ENCODE peak calls at places on chromosomes 4 and X, in nine cellular contexts. One of them, this sample, is unnamed.

GRCh38 chrX:153411255-153411987 is at the start of gene ZFP92:
- DNase-seq in uterus: peak; percentile 40
- DNase-seq in iris pigment epithelial cell: peak; percentile 6
- DNase-seq in glutamatergic neuron: no peak
- DNase-seq in activated CD4-positive, alpha-beta T cell treated with anti-CD3 and anti-CD28 coated beads, Interleukin-2, amount 10 ng/mL, durations not matched to agents 7 days and 5 days: peak; percentile 6
- DNase-seq in hepatic stellate cell: no peak
- DNase-seq in NCI-H2081: no peak
- DNase-seq in H7: peak; percentile 76
- DNase-seq in Caki2: no peak
- DNase-seq in this sample: no peak

GRCh38 chr4:85086721-85087120 is 120.2 kb upstream of the WDFY3 start:
- DNase-seq in uterus: no peak
- DNase-seq in iris pigment epithelial cell: peak; percentile 34
- DNase-seq in glutamatergic neuron: no peak
- DNase-seq in activated CD4-positive, alpha-beta T cell treated with anti-CD3 and anti-CD28 coated beads, Interleukin-2, amount 10 ng/mL, durations not matched to agents 7 days and 5 days: no peak
- DNase-seq in hepatic stellate cell: no peak
- DNase-seq in NCI-H2081: no peak
- DNase-seq in H7: no peak
- DNase-seq in Caki2: no peak
- DNase-seq in this sample: no peak

GRCh38 chr4:66955784-66956183 is 589.5 kb downstream of the CENPC start:
- DNase-seq in uterus: no peak
- DNase-seq in iris pigment epithelial cell: no peak
- DNase-seq in glutamatergic neuron: no peak
- DNase-seq in activated CD4-positive, alpha-beta T cell treated with anti-CD3 and anti-CD28 coated beads, Interleukin-2, amount 10 ng/mL, durations not matched to agents 7 days and 5 days: no peak
- DNase-seq in hepatic stellate cell: no peak
- DNase-seq in NCI-H2081: no peak
- DNase-seq in H7: no peak
- DNase-seq in Caki2: no peak
- DNase-seq in this sample: no peak

GRCh38 chrX:19019996-19020395 is 36.1 kb upstream of the PHKA2 start:
- DNase-seq in uterus: no peak
- DNase-seq in iris pigment epithelial cell: peak; percentile 11
- DNase-seq in glutamatergic neuron: no peak
- DNase-seq in activated CD4-positive, alpha-beta T cell treated with anti-CD3 and anti-CD28 coated beads, Interleukin-2, amount 10 ng/mL, durations not matched to agents 7 days and 5 days: no peak
- DNase-seq in hepatic stellate cell: no peak
- DNase-seq in NCI-H2081: no peak
- DNase-seq in H7: no peak
- DNase-seq in Caki2: no peak
- DNase-seq in this sample: no peak

GRCh38 chr4:144178414-144178813 is 37.9 kb upstream of the GYPA start:
- DNase-seq in uterus: no peak
- DNase-seq in iris pigment epithelial cell: peak; percentile 10
- DNase-seq in glutamatergic neuron: no peak
- DNase-seq in activated CD4-positive, alpha-beta T cell treated with anti-CD3 and anti-CD28 coated beads, Interleukin-2, amount 10 ng/mL, durations not matched to agents 7 days and 5 days: no peak
- DNase-seq in hepatic stellate cell: peak; percentile 3
- DNase-seq in NCI-H2081: no peak
- DNase-seq in H7: no peak
- DNase-seq in Caki2: no peak
- DNase-seq in this sample: no peak

GRCh38 chr4:109315818-109316217 is 13.4 kb upstream of the COL25A1 start:
- DNase-seq in uterus: no peak
- DNase-seq in iris pigment epithelial cell: peak; percentile 22
- DNase-seq in glutamatergic neuron: no peak
- DNase-seq in activated CD4-positive, alpha-beta T cell treated with anti-CD3 and anti-CD28 coated beads, Interleukin-2, amount 10 ng/mL, durations not matched to agents 7 days and 5 days: no peak
- DNase-seq in hepatic stellate cell: peak; percentile 14
- DNase-seq in NCI-H2081: no peak
- DNase-seq in H7: peak; percentile 16
- DNase-seq in Caki2: no peak
- DNase-seq in this sample: peak; percentile 12

GRCh38 chr4:6114601-6115000 is 85.7 kb downstream of the JAKMIP1 start:
- DNase-seq in uterus: no peak
- DNase-seq in iris pigment epithelial cell: no peak
- DNase-seq in glutamatergic neuron: no peak
- DNase-seq in activated CD4-positive, alpha-beta T cell treated with anti-CD3 and anti-CD28 coated beads, Interleukin-2, amount 10 ng/mL, durations not matched to agents 7 days and 5 days: no peak
- DNase-seq in hepatic stellate cell: no peak
- DNase-seq in NCI-H2081: no peak
- DNase-seq in H7: no peak
- DNase-seq in Caki2: no peak
- DNase-seq in this sample: no peak

GRCh38 chrX:53440101-53440500 is 5.9 kb upstream of the HSD17B10 start:
- DNase-seq in uterus: no peak
- DNase-seq in iris pigment epithelial cell: no peak
- DNase-seq in glutamatergic neuron: no peak
- DNase-seq in activated CD4-positive, alpha-beta T cell treated with anti-CD3 and anti-CD28 coated beads, Interleukin-2, amount 10 ng/mL, durations not matched to agents 7 days and 5 days: no peak
- DNase-seq in hepatic stellate cell: no peak
- DNase-seq in NCI-H2081: no peak
- DNase-seq in H7: no peak
- DNase-seq in Caki2: no peak
- DNase-seq in this sample: no peak

GRCh38 chr4:80646061-80646460 is 310.5 kb downstream of the CFAP299 start:
- DNase-seq in uterus: no peak
- DNase-seq in iris pigment epithelial cell: no peak
- DNase-seq in glutamatergic neuron: no peak
- DNase-seq in activated CD4-positive, alpha-beta T cell treated with anti-CD3 and anti-CD28 coated beads, Interleukin-2, amount 10 ng/mL, durations not matched to agents 7 days and 5 days: no peak
- DNase-seq in hepatic stellate cell: no peak
- DNase-seq in NCI-H2081: no peak
- DNase-seq in H7: no peak
- DNase-seq in Caki2: no peak
- DNase-seq in this sample: no peak

GRCh38 chr4:95129708-95130343 is 372.1 kb downstream of the BMPR1B start:
- DNase-seq in uterus: peak; percentile 14
- DNase-seq in iris pigment epithelial cell: peak; percentile 100
- DNase-seq in glutamatergic neuron: no peak
- DNase-seq in activated CD4-positive, alpha-beta T cell treated with anti-CD3 and anti-CD28 coated beads, Interleukin-2, amount 10 ng/mL, durations not matched to agents 7 days and 5 days: no peak
- DNase-seq in hepatic stellate cell: peak; percentile 64
- DNase-seq in NCI-H2081: no peak
- DNase-seq in H7: no peak
- DNase-seq in Caki2: peak; percentile 86
- DNase-seq in this sample: no peak

GRCh38 chr4:37822220-37822619 is 4.3 kb upstream of the PGM2 start:
- DNase-seq in uterus: no peak
- DNase-seq in iris pigment epithelial cell: no peak
- DNase-seq in glutamatergic neuron: no peak
- DNase-seq in activated CD4-positive, alpha-beta T cell treated with anti-CD3 and anti-CD28 coated beads, Interleukin-2, amount 10 ng/mL, durations not matched to agents 7 days and 5 days: no peak
- DNase-seq in hepatic stellate cell: no peak
- DNase-seq in NCI-H2081: peak; percentile 17
- DNase-seq in H7: no peak
- DNase-seq in Caki2: no peak
- DNase-seq in this sample: no peak

GRCh38 chr4:7736436-7737267 is 203.0 kb downstream of the AFAP1 start:
- DNase-seq in uterus: no peak
- DNase-seq in iris pigment epithelial cell: peak; percentile 46
- DNase-seq in glutamatergic neuron: no peak
- DNase-seq in activated CD4-positive, alpha-beta T cell treated with anti-CD3 and anti-CD28 coated beads, Interleukin-2, amount 10 ng/mL, durations not matched to agents 7 days and 5 days: no peak
- DNase-seq in hepatic stellate cell: no peak
- DNase-seq in NCI-H2081: no peak
- DNase-seq in H7: no peak
- DNase-seq in Caki2: no peak
- DNase-seq in this sample: no peak

GRCh38 chrX:74923942-74924448 is 1.3 kb downstream of the NEXMIF start:
- DNase-seq in uterus: peak; percentile 28
- DNase-seq in iris pigment epithelial cell: peak; percentile 3
- DNase-seq in glutamatergic neuron: no peak
- DNase-seq in activated CD4-positive, alpha-beta T cell treated with anti-CD3 and anti-CD28 coated beads, Interleukin-2, amount 10 ng/mL, durations not matched to agents 7 days and 5 days: peak; percentile 6
- DNase-seq in hepatic stellate cell: no peak
- DNase-seq in NCI-H2081: peak; percentile 20
- DNase-seq in H7: no peak
- DNase-seq in Caki2: no peak
- DNase-seq in this sample: peak; percentile 22

GRCh38 chrX:2635366-2635765 is 55.7 kb upstream of the CD99 start:
- DNase-seq in uterus: no peak
- DNase-seq in iris pigment epithelial cell: peak; percentile 42
- DNase-seq in glutamatergic neuron: no peak
- DNase-seq in activated CD4-positive, alpha-beta T cell treated with anti-CD3 and anti-CD28 coated beads, Interleukin-2, amount 10 ng/mL, durations not matched to agents 7 days and 5 days: no peak
- DNase-seq in hepatic stellate cell: no peak
- DNase-seq in NCI-H2081: no peak
- DNase-seq in H7: no peak
- DNase-seq in Caki2: no peak
- DNase-seq in this sample: no peak

GRCh38 chr4:127782025-127782274 is 172 bp upstream of the HSPA4L start:
- DNase-seq in uterus: peak; percentile 84
- DNase-seq in iris pigment epithelial cell: peak; percentile 86
- DNase-seq in glutamatergic neuron: peak; percentile 93
- DNase-seq in activated CD4-positive, alpha-beta T cell treated with anti-CD3 and anti-CD28 coated beads, Interleukin-2, amount 10 ng/mL, durations not matched to agents 7 days and 5 days: no peak
- DNase-seq in hepatic stellate cell: peak; percentile 90
- DNase-seq in NCI-H2081: peak; percentile 74
- DNase-seq in H7: peak; percentile 93
- DNase-seq in Caki2: peak; percentile 85
- DNase-seq in this sample: peak; percentile 97

GRCh38 chr4:179625391-179625790 is 2183.2 kb upstream of the AGA start:
- DNase-seq in uterus: no peak
- DNase-seq in iris pigment epithelial cell: peak; percentile 38
- DNase-seq in glutamatergic neuron: no peak
- DNase-seq in activated CD4-positive, alpha-beta T cell treated with anti-CD3 and anti-CD28 coated beads, Interleukin-2, amount 10 ng/mL, durations not matched to agents 7 days and 5 days: no peak
- DNase-seq in hepatic stellate cell: peak; percentile 64
- DNase-seq in NCI-H2081: no peak
- DNase-seq in H7: no peak
- DNase-seq in Caki2: no peak
- DNase-seq in this sample: no peak

GRCh38 chrX:7090506-7091095 is 56.9 kb upstream of the STS start:
- DNase-seq in uterus: no peak
- DNase-seq in iris pigment epithelial cell: peak; percentile 21
- DNase-seq in glutamatergic neuron: no peak
- DNase-seq in activated CD4-positive, alpha-beta T cell treated with anti-CD3 and anti-CD28 coated beads, Interleukin-2, amount 10 ng/mL, durations not matched to agents 7 days and 5 days: no peak
- DNase-seq in hepatic stellate cell: no peak
- DNase-seq in NCI-H2081: no peak
- DNase-seq in H7: no peak
- DNase-seq in Caki2: no peak
- DNase-seq in this sample: no peak

GRCh38 chr4:113759696-113760093 is 1.8 kb downstream of the CAMK2D start:
- DNase-seq in uterus: no peak
- DNase-seq in iris pigment epithelial cell: no peak
- DNase-seq in glutamatergic neuron: no peak
- DNase-seq in activated CD4-positive, alpha-beta T cell treated with anti-CD3 and anti-CD28 coated beads, Interleukin-2, amount 10 ng/mL, durations not matched to agents 7 days and 5 days: no peak
- DNase-seq in hepatic stellate cell: no peak
- DNase-seq in NCI-H2081: no peak
- DNase-seq in H7: no peak
- DNase-seq in Caki2: no peak
- DNase-seq in this sample: no peak

GRCh38 chr4:1785592-1785991 is 7.5 kb upstream of the FGFR3 start:
- DNase-seq in uterus: no peak
- DNase-seq in iris pigment epithelial cell: no peak
- DNase-seq in glutamatergic neuron: no peak
- DNase-seq in activated CD4-positive, alpha-beta T cell treated with anti-CD3 and anti-CD28 coated beads, Interleukin-2, amount 10 ng/mL, durations not matched to agents 7 days and 5 days: no peak
- DNase-seq in hepatic stellate cell: no peak
- DNase-seq in NCI-H2081: no peak
- DNase-seq in H7: no peak
- DNase-seq in Caki2: no peak
- DNase-seq in this sample: no peak

GRCh38 chrX:154372612-154373022 is 1.8 kb downstream of the FLNA start:
- DNase-seq in uterus: peak; percentile 51
- DNase-seq in iris pigment epithelial cell: no peak
- DNase-seq in glutamatergic neuron: no peak
- DNase-seq in activated CD4-positive, alpha-beta T cell treated with anti-CD3 and anti-CD28 coated beads, Interleukin-2, amount 10 ng/mL, durations not matched to agents 7 days and 5 days: peak; percentile 45
- DNase-seq in hepatic stellate cell: peak; percentile 66
- DNase-seq in NCI-H2081: no peak
- DNase-seq in H7: no peak
- DNase-seq in Caki2: peak; percentile 89
- DNase-seq in this sample: no peak

GRCh38 chrX:136204571-136204970 is 46.6 kb downstream of the MAP7D3 start:
- DNase-seq in uterus: no peak
- DNase-seq in iris pigment epithelial cell: peak; percentile 74
- DNase-seq in glutamatergic neuron: no peak
- DNase-seq in activated CD4-positive, alpha-beta T cell treated with anti-CD3 and anti-CD28 coated beads, Interleukin-2, amount 10 ng/mL, durations not matched to agents 7 days and 5 days: peak; percentile 47
- DNase-seq in hepatic stellate cell: peak; percentile 38
- DNase-seq in NCI-H2081: no peak
- DNase-seq in H7: no peak
- DNase-seq in Caki2: no peak
- DNase-seq in this sample: no peak

GRCh38 chrX:17046478-17047097 is 100.1 kb downstream of the REPS2 start:
- DNase-seq in uterus: peak; percentile 46
- DNase-seq in iris pigment epithelial cell: peak; percentile 70
- DNase-seq in glutamatergic neuron: peak; percentile 36
- DNase-seq in activated CD4-positive, alpha-beta T cell treated with anti-CD3 and anti-CD28 coated beads, Interleukin-2, amount 10 ng/mL, durations not matched to agents 7 days and 5 days: peak; percentile 48
- DNase-seq in hepatic stellate cell: peak; percentile 45
- DNase-seq in NCI-H2081: peak; percentile 71
- DNase-seq in H7: peak; percentile 67
- DNase-seq in Caki2: peak; percentile 29
- DNase-seq in this sample: peak; percentile 55

GRCh38 chrX:308821-309520 is 9.6 kb downstream of the GTPBP6 start:
- DNase-seq in uterus: no peak
- DNase-seq in iris pigment epithelial cell: no peak
- DNase-seq in glutamatergic neuron: no peak
- DNase-seq in activated CD4-positive, alpha-beta T cell treated with anti-CD3 and anti-CD28 coated beads, Interleukin-2, amount 10 ng/mL, durations not matched to agents 7 days and 5 days: no peak
- DNase-seq in hepatic stellate cell: no peak
- DNase-seq in NCI-H2081: no peak
- DNase-seq in H7: peak; percentile 39
- DNase-seq in Caki2: no peak
- DNase-seq in this sample: no peak

GRCh38 chrX:83508526-83509245 is 596 bp downstream of the POU3F4 start:
- DNase-seq in uterus: no peak
- DNase-seq in iris pigment epithelial cell: no peak
- DNase-seq in glutamatergic neuron: peak; percentile 16
- DNase-seq in activated CD4-positive, alpha-beta T cell treated with anti-CD3 and anti-CD28 coated beads, Interleukin-2, amount 10 ng/mL, durations not matched to agents 7 days and 5 days: no peak
- DNase-seq in hepatic stellate cell: no peak
- DNase-seq in NCI-H2081: no peak
- DNase-seq in H7: peak; percentile 32
- DNase-seq in Caki2: no peak
- DNase-seq in this sample: no peak

GRCh38 chr4:105306158-105306781 is 159.6 kb downstream of the TET2 start:
- DNase-seq in uterus: no peak
- DNase-seq in iris pigment epithelial cell: peak; percentile 17
- DNase-seq in glutamatergic neuron: no peak
- DNase-seq in activated CD4-positive, alpha-beta T cell treated with anti-CD3 and anti-CD28 coated beads, Interleukin-2, amount 10 ng/mL, durations not matched to agents 7 days and 5 days: peak; percentile 39
- DNase-seq in hepatic stellate cell: no peak
- DNase-seq in NCI-H2081: no peak
- DNase-seq in H7: no peak
- DNase-seq in Caki2: no peak
- DNase-seq in this sample: no peak

GRCh38 chr4:186606593-186606992 is 51.2 kb upstream of the MTNR1A start:
- DNase-seq in uterus: no peak
- DNase-seq in iris pigment epithelial cell: peak; percentile 87
- DNase-seq in glutamatergic neuron: no peak
- DNase-seq in activated CD4-positive, alpha-beta T cell treated with anti-CD3 and anti-CD28 coated beads, Interleukin-2, amount 10 ng/mL, durations not matched to agents 7 days and 5 days: no peak
- DNase-seq in hepatic stellate cell: no peak
- DNase-seq in NCI-H2081: no peak
- DNase-seq in H7: no peak
- DNase-seq in Caki2: no peak
- DNase-seq in this sample: no peak

GRCh38 chr4:134276476-134276875 is 74.9 kb upstream of the PABPC4L start:
- DNase-seq in uterus: no peak
- DNase-seq in iris pigment epithelial cell: no peak
- DNase-seq in glutamatergic neuron: no peak
- DNase-seq in activated CD4-positive, alpha-beta T cell treated with anti-CD3 and anti-CD28 coated beads, Interleukin-2, amount 10 ng/mL, durations not matched to agents 7 days and 5 days: no peak
- DNase-seq in hepatic stellate cell: no peak
- DNase-seq in NCI-H2081: no peak
- DNase-seq in H7: no peak
- DNase-seq in Caki2: no peak
- DNase-seq in this sample: no peak

GRCh38 chr4:71713611-71714203 is 70.2 kb downstream of the GC start:
- DNase-seq in uterus: no peak
- DNase-seq in iris pigment epithelial cell: peak; percentile 65
- DNase-seq in glutamatergic neuron: no peak
- DNase-seq in activated CD4-positive, alpha-beta T cell treated with anti-CD3 and anti-CD28 coated beads, Interleukin-2, amount 10 ng/mL, durations not matched to agents 7 days and 5 days: no peak
- DNase-seq in hepatic stellate cell: no peak
- DNase-seq in NCI-H2081: peak; percentile 13
- DNase-seq in H7: peak; percentile 4
- DNase-seq in Caki2: peak; percentile 30
- DNase-seq in this sample: peak; percentile 17

GRCh38 chr4:104490770-104491395 is 3.8 kb downstream of the CXXC4 start:
- DNase-seq in uterus: peak; percentile 70
- DNase-seq in iris pigment epithelial cell: peak; percentile 39
- DNase-seq in glutamatergic neuron: peak; percentile 84
- DNase-seq in activated CD4-positive, alpha-beta T cell treated with anti-CD3 and anti-CD28 coated beads, Interleukin-2, amount 10 ng/mL, durations not matched to agents 7 days and 5 days: peak; percentile 18
- DNase-seq in hepatic stellate cell: peak; percentile 43
- DNase-seq in NCI-H2081: peak; percentile 74
- DNase-seq in H7: peak; percentile 30
- DNase-seq in Caki2: peak; percentile 81
- DNase-seq in this sample: peak; percentile 55

GRCh38 chrX:55142206-55142918 is 53.5 kb downstream of the PAGE2 start:
- DNase-seq in uterus: no peak
- DNase-seq in iris pigment epithelial cell: no peak
- DNase-seq in glutamatergic neuron: no peak
- DNase-seq in activated CD4-positive, alpha-beta T cell treated with anti-CD3 and anti-CD28 coated beads, Interleukin-2, amount 10 ng/mL, durations not matched to agents 7 days and 5 days: no peak
- DNase-seq in hepatic stellate cell: no peak
- DNase-seq in NCI-H2081: no peak
- DNase-seq in H7: no peak
- DNase-seq in Caki2: peak; percentile 70
- DNase-seq in this sample: no peak

GRCh38 chr4:161604516-161605300 is 559.1 kb downstream of the FSTL5 start:
- DNase-seq in uterus: no peak
- DNase-seq in iris pigment epithelial cell: no peak
- DNase-seq in glutamatergic neuron: no peak
- DNase-seq in activated CD4-positive, alpha-beta T cell treated with anti-CD3 and anti-CD28 coated beads, Interleukin-2, amount 10 ng/mL, durations not matched to agents 7 days and 5 days: no peak
- DNase-seq in hepatic stellate cell: no peak
- DNase-seq in NCI-H2081: no peak
- DNase-seq in H7: no peak
- DNase-seq in Caki2: no peak
- DNase-seq in this sample: no peak